ENCODE peak calls at places on chromosomes 11 and 22, in six cellular contexts. U is HCT116, Y is SK-N-SH, D is neural progenitor cell, N is hepatocyte, A is MM.1S. B is an unnamed sample. For H3K4me1, the result is how much of the 10 kb centered on the place peaks cover.

GRCh38 chr22:39244496-39245129 is at the start of gene PDGFB:
- DNase-seq in U (no peak), Y (no peak), A (peak), D (peak), N (peak), B (no peak)

GRCh38 chr11:76598426-76598839 is 72.1 kb downstream of the LRRC32 start:
- DNase-seq in N (peak), U (peak), Y (peak), A (peak), D (peak), B (peak)

GRCh38 chr11:129610125-129610524 is 205.5 kb upstream of the TMEM45B start:
- DNase-seq in U (no peak), N (no peak), D (no peak), Y (no peak), A (no peak), B (no peak)

GRCh38 chr11:107706531-107706930 is 5.3 kb downstream of the SLN start:
- DNase-seq in D (no peak), N (no peak), Y (no peak), A (no peak), U (no peak), B (no peak)

GRCh38 chr11:62108017-62108750 is 15.6 kb upstream of the INCENP start:
- DNase-seq in N (peak), U (peak), Y (peak), D (peak), A (peak), B (peak)

GRCh38 chr11:64592234-64592615 is 1.2 kb downstream of the SLC22A12 start:
- DNase-seq in Y (no peak), D (no peak), U (no peak), A (no peak), N (no peak), B (no peak)

GRCh38 chr11:72624496-72625201 is 49.6 kb downstream of the PDE2A start:
- DNase-seq in N (no peak), U (no peak), D (no peak), Y (no peak), A (no peak), B (no peak)

GRCh38 chr22:41857160-41857859 is 24.4 kb downstream of the SREBF2 start:
- DNase-seq in Y (peak), N (peak), A (no peak), U (peak), D (peak), B (peak)

GRCh38 chr11:5618807-5619206 is 6.0 kb upstream of the TRIM34 start:
- DNase-seq in D (no peak), Y (no peak), U (no peak), N (peak), A (no peak), B (no peak)

GRCh38 chr11:46553746-46554204 is 40.0 kb downstream of the AMBRA1 start:
- DNase-seq in U (peak), N (peak), Y (no peak), A (no peak), D (no peak), B (no peak)

GRCh38 chr11:86143429-86144030 is 74.6 kb upstream of the PICALM start:
- DNase-seq in A (peak), Y (no peak), U (no peak), D (no peak), N (no peak), B (no peak)

GRCh38 chr11:774873-775592 is 2.3 kb downstream of the GATD1 start:
- DNase-seq in N (peak), Y (no peak), U (no peak), A (peak), D (peak), B (no peak)

GRCh38 chr11:58652726-58653280 is 30.3 kb downstream of the CNTF start:
- DNase-seq in Y (no peak), D (peak), A (no peak), U (no peak), N (no peak), B (no peak)

GRCh38 chr22:20565761-20566160 is 58.4 kb downstream of the MED15 start:
- DNase-seq in D (no peak), N (no peak), Y (no peak), A (no peak), U (no peak), B (no peak)

GRCh38 chr22:20568502-20569058 is 61.2 kb downstream of the MED15 start:
- DNase-seq in N (no peak), Y (no peak), U (no peak), A (no peak), D (no peak), B (no peak)

GRCh38 chr22:20566420-20567260 is 59.2 kb downstream of the MED15 start:
- DNase-seq in Y (no peak), D (no peak), A (no peak), U (no peak), N (peak), B (no peak)

GRCh38 chr22:20567993-20568417 is 60.6 kb downstream of the MED15 start:
- DNase-seq in N (peak), Y (no peak), U (peak), D (no peak), A (no peak), B (no peak)

DNA sequence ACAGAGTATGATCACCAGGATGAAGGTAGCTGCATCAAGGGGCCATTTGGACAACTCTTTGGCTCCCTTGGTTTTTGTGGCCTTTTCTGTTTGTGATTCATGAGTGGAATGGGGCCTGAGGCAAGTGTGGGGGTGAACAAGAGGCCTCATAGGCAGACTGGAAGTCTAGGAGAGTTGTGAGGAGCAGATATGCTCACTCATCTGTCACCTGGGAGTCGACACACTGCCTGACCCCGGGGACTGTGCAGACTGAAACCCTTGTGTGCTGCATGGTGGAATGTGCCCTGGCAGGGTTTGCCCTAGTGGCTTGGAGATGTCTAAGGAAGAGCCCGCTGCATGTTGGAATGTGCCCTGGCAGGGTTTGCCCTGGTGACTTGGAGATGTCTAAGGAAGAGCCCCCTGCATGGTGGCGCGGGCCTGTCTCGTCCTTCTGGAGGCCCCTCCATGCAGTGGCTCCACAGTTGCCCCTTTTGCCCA is 60.0 kb downstream of the MED15 start:
- DNase-seq in Y (no peak), N (no peak), U (no peak), D (no peak), A (no peak), B (no peak)
- TF ChIP-seq EZH2phosphoT487 in Y (no peak), N (no peak), U (no peak), D (no peak), A (no peak), B (no peak)

GRCh38 chr11:33725496-33725895 is 10.7 kb downstream of the CD59 start:
- DNase-seq in Y (no peak), N (no peak), U (no peak), A (no peak), D (no peak), B (no peak)
- H3K4me1 ChIP-seq in Y (half or more), N (under half), U (under half), A (under half), D (under half), B (under half)

GRCh38 chr11:69683764-69684333 is 8.7 kb upstream of the LTO1 start:
- DNase-seq in A (no peak), D (peak), N (no peak), Y (no peak), U (no peak), B (peak)
- TF ChIP-seq EZH2phosphoT487 in A (no peak), D (no peak), N (no peak), Y (no peak), U (no peak), B (no peak)

GRCh38 chr11:93525601-93526000 is 17.6 kb downstream of the SMCO4 start:
- DNase-seq in Y (no peak), D (no peak), U (no peak), N (peak), A (no peak), B (peak)

GRCh38 chr11:93526058-93526633 is 17.0 kb downstream of the SMCO4 start:
- DNase-seq in A (no peak), N (no peak), Y (no peak), U (no peak), D (no peak), B (peak)

GRCh38 chr11:93526691-93527583 is 16.3 kb downstream of the SMCO4 start:
- DNase-seq in A (no peak), D (no peak), U (no peak), N (peak), Y (no peak), B (peak)

GRCh38 chr11:93524173-93524536 is 19.0 kb downstream of the SMCO4 start:
- DNase-seq in D (no peak), A (peak), U (no peak), N (no peak), Y (no peak), B (no peak)

GRCh38 chr11:93524868-93525267 is 18.3 kb downstream of the SMCO4 start:
- DNase-seq in D (no peak), N (no peak), U (no peak), A (no peak), Y (no peak), B (peak)
- H3K4me1 ChIP-seq in D (under half), N (under half), U (under half), A (under half), Y (under half), B (half or more)

GRCh38 chr11:134118016-134118415 is 49.1 kb downstream of the JAM3 start:
- DNase-seq in A (no peak), U (no peak), D (no peak), N (no peak), Y (no peak), B (no peak)
- TF ChIP-seq EZH2phosphoT487 in A (no peak), U (no peak), D (no peak), N (no peak), Y (no peak), B (no peak)